ENCODE peak calls at places on chromosomes 4 and X, in seven cellular contexts. R is esophagus muscularis mucosa, C is aorta, K is cardiac muscle cell, J is GM12864, X is A549, E is NB4. D is an unnamed sample.

GRCh38 chrX:13164611-13165010 is 120.2 kb upstream of the FAM9C start:
- DNase-seq in R (no peak), C (no peak), K (no peak), J (no peak), X (no peak), E (no peak), D (no peak)

GRCh38 chr4:28675582-28675981 is 1814.9 kb downstream of the STIM2 start:
- DNase-seq in R (no peak), C (no peak), K (no peak), J (no peak), X (no peak), E (no peak), D (no peak)

GRCh38 chr4:76597423-76597979 is 162.5 kb downstream of the SHROOM3 start:
- DNase-seq in R (no peak), C (no peak), K (no peak), J (no peak), X (no peak), E (no peak), D (no peak)

GRCh38 chrX:11474576-11474975 is 181.4 kb downstream of the AMELX start:
- DNase-seq in R (no peak), C (no peak), K (no peak), J (no peak), X (no peak), E (no peak), D (no peak)

GRCh38 chr4:51931461-51931860 is 88.5 kb downstream of the DCUN1D4 start:
- DNase-seq in R (no peak), C (no peak), K (no peak), J (no peak), X (no peak), E (no peak), D (no peak)

GRCh38 chr4:41478518-41478917 is 59.4 kb upstream of the LIMCH1 start:
- DNase-seq in R (no peak), C (no peak), K (no peak), J (no peak), X (no peak), E (no peak), D (no peak)

GRCh38 chr4:77819409-77819835 is 254 bp upstream of the CNOT6L start:
- DNase-seq in R (no peak), C (peak; percentile 92), K (peak; percentile 61), J (no peak), X (no peak), E (no peak), D (no peak)

GRCh38 chrX:139086243-139086642 is 374.7 kb upstream of the FGF13 start:
- DNase-seq in R (no peak), C (no peak), K (no peak), J (no peak), X (no peak), E (no peak), D (no peak)

GRCh38 chrX:107107459-107107858 is 11.2 kb downstream of the RBM41 start:
- DNase-seq in R (no peak), C (no peak), K (no peak), J (no peak), X (no peak), E (no peak), D (no peak)

GRCh38 chrX:5080812-5081211 is 1147.9 kb downstream of the NLGN4X start:
- DNase-seq in R (no peak), C (no peak), K (no peak), J (no peak), X (no peak), E (no peak), D (no peak)

GRCh38 chr4:179989975-179990374 is 2253.2 kb upstream of the TENM3 start:
- DNase-seq in R (no peak), C (no peak), K (no peak), J (no peak), X (no peak), E (peak; percentile 11), D (peak; percentile 1)

GRCh38 chr4:123444298-123444731 is 47.7 kb downstream of the SPRY1 start:
- DNase-seq in R (no peak), C (no peak), K (peak; percentile 71), J (peak; percentile 46), X (no peak), E (peak; percentile 98), D (peak; percentile 75)

DNA sequence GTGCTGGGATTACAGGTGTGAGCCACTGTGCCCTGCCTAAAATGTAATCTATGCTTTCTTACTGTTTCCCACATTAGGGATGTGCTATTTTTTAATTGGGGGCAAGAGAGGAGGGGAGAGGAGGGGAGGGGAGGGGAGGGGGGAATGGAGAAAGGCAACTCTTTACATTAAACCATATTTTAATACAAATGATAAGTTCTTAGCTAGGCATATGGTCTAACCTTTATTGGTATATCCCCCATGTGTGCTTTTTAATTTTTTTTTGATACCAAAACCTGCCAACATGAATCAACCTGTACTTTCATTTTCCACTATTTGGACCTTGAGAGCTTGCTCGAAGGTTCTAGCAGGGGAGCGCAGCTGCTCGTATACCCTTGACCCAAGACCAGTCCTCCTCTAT is 6.4 kb downstream of the CLOCK start:
- DNase-seq in R (no peak), C (no peak), K (no peak), J (no peak), X (no peak), E (no peak), D (no peak)
- H3K4me3 ChIP-seq in R (no peak overlapping the region), C (no peak overlapping the region), K (no peak overlapping the region), J (no peak overlapping the region), X (no peak overlapping the region), E (no peak overlapping the region), D (no peak overlapping the region)

GRCh38 chr4:140296335-140296753 is 77.1 kb upstream of the SCOC start:
- DNase-seq in R (peak; percentile 96), C (peak; percentile 78), K (no peak), J (no peak), X (peak; percentile 36), E (no peak), D (no peak)

GRCh38 chr4:140300271-140300970 is 73.0 kb upstream of the SCOC start:
- DNase-seq in R (no peak), C (no peak), K (no peak), J (no peak), X (peak; percentile 19), E (peak; percentile 12), D (no peak)

GRCh38 chr4:140293979-140294378 is 79.5 kb upstream of the SCOC start:
- DNase-seq in R (no peak), C (no peak), K (no peak), J (no peak), X (no peak), E (no peak), D (no peak)

GRCh38 chr4:140298001-140298400 is 75.4 kb upstream of the SCOC start:
- DNase-seq in R (no peak), C (no peak), K (no peak), J (no peak), X (no peak), E (no peak), D (no peak)

GRCh38 chr4:140296871-140297570 is 76.4 kb upstream of the SCOC start:
- DNase-seq in R (no peak), C (no peak), K (no peak), J (no peak), X (no peak), E (no peak), D (no peak)
- H3K4me3 ChIP-seq in R (no peak overlapping the region), C (no peak overlapping the region), K (no peak overlapping the region), J (no peak overlapping the region), X (no peak overlapping the region), E (no peak overlapping the region), D (no peak overlapping the region)

GRCh38 chr4:676871-677235 is 2.5 kb downstream of the MYL5 start:
- DNase-seq in R (no peak), C (no peak), K (no peak), J (no peak), X (no peak), E (no peak), D (no peak)
- H3K4me3 ChIP-seq in R (no peak overlapping the region), C (no peak overlapping the region), K (no peak overlapping the region), J (no peak overlapping the region), X (no peak overlapping the region), E (no peak overlapping the region), D (no peak overlapping the region)

GRCh38 chr4:106704253-106704870 is 331.8 kb downstream of the DKK2 start:
- DNase-seq in R (no peak), C (no peak), K (no peak), J (no peak), X (no peak), E (no peak), D (no peak)
- H3K4me3 ChIP-seq in R (no peak overlapping the region), C (no peak overlapping the region), K (no peak overlapping the region), J (no peak overlapping the region), X (no peak overlapping the region), E (no peak overlapping the region), D (no peak overlapping the region)

DNA sequence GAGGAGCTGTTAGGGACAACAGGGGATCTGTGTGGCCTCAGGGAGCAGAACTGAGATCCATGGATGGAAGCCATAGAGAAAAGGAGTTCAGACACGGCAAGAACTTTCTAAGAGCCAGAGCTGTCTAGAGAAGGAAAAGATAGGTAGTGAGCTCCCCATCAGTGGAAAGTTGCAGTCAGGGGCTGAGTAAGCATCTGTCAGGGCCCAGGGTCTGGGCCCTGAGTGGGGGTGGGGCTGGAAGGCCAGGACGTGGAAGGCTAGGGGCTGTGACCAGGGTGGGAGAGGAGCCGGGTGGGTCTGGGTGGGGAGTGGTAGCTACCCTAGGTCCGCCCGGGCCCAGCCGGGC is 324 bp upstream of the MSN start:
- DNase-seq in R (no peak), C (no peak), K (no peak), J (no peak), X (no peak), E (no peak), D (no peak)
- H3K4me3 ChIP-seq in R (peak overlapping the region; percentile 72), C (no peak overlapping the region), K (peak overlapping the region; percentile 50), J (no peak overlapping the region), X (peak overlapping the region; percentile 73), E (peak overlapping the region; percentile 50), D (peak overlapping the region; percentile 22)

GRCh38 chr4:38675167-38676121 is 11.4 kb downstream of the KLF3 start:
- DNase-seq in R (peak; percentile 94), C (peak; percentile 83), K (peak; percentile 86), J (peak; percentile 71), X (peak; percentile 36), E (peak; percentile 90), D (peak; percentile 79)
- H3K4me3 ChIP-seq in R (no peak overlapping the region), C (no peak overlapping the region), K (no peak overlapping the region), J (no peak overlapping the region), X (peak overlapping the region; percentile 2), E (no peak overlapping the region), D (no peak overlapping the region)

GRCh38 chrX:16882188-16882587 is 12.0 kb upstream of the RBBP7 start:
- DNase-seq in R (no peak), C (no peak), K (no peak), J (no peak), X (no peak), E (peak; percentile 50), D (no peak)
- H3K4me3 ChIP-seq in R (peak overlapping the region; percentile 49), C (no peak overlapping the region), K (no peak overlapping the region), J (no peak overlapping the region), X (peak overlapping the region; percentile 50), E (peak overlapping the region; percentile 63), D (peak overlapping the region; percentile 56)

GRCh38 chrX:66016905-66017658 is 22.8 kb downstream of the VSIG4 start:
- DNase-seq in R (no peak), C (no peak), K (no peak), J (no peak), X (no peak), E (no peak), D (no peak)
- H3K4me3 ChIP-seq in R (no peak overlapping the region), C (no peak overlapping the region), K (no peak overlapping the region), J (peak overlapping the region; percentile 54), X (no peak overlapping the region), E (peak overlapping the region; percentile 93), D (peak overlapping the region; percentile 64)

DNA sequence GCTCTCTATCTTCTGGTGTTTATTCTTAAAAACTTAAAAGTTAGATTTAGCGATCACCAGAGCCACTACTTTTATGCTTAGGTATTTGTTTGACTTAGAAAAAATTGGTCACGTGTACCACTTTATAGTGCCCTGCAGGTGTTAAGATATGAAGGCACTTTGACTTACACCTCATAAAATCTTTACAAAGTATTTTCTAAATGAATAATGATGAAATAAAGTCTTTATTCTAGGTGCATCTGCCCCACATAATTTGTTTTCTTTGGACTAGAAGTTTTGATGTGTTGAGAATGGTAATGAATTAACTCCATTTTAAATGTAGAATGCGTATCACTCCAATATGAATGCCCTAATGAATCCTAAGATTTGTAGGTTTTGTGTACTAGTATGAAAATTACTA is 2.9 kb downstream of the FMR1 start:
- DNase-seq in R (no peak), C (no peak), K (no peak), J (no peak), X (no peak), E (no peak), D (no peak)
- H3K4me3 ChIP-seq in R (no peak overlapping the region), C (no peak overlapping the region), K (no peak overlapping the region), J (no peak overlapping the region), X (no peak overlapping the region), E (peak overlapping the region; percentile 82), D (no peak overlapping the region)